ENCODE peak calls at places on chromosome 5, in six cellular contexts. F is ovary, R is IMR-90, M is suprapubic skin, U is transverse colon, W is endothelial cell of umbilical vein. H is an unnamed sample. For H3K27me3, the result is how much of the 10 kb centered on the place peaks cover.

GRCh38 chr5:168683247-168683926 is 104.2 kb upstream of the PANK3 start:
- DNase-seq in F (no peak), R (no peak), M (no peak), U (no peak), W (no peak), H (no peak)

GRCh38 chr5:14713476-14714384 is 49.2 kb downstream of the OTULIN start:
- DNase-seq in F (no peak), R (no peak), M (no peak), U (no peak), W (no peak), H (no peak)

GRCh38 chr5:133386662-133387061 is 225.7 kb downstream of the FSTL4 start:
- DNase-seq in F (no peak), R (no peak), M (no peak), U (no peak), W (no peak), H (no peak)

GRCh38 chr5:34703767-34704324 is 47.7 kb downstream of the RAI14 start:
- DNase-seq in F (no peak), R (no peak), M (no peak), U (no peak), W (no peak), H (no peak)

GRCh38 chr5:135251099-135251498 is 147.9 kb downstream of the MACROH2A1 start:
- DNase-seq in F (no peak), R (no peak), M (no peak), U (no peak), W (no peak), H (no peak)

GRCh38 chr5:179908528-179908927 is 831 bp upstream of the TBC1D9B start:
- DNase-seq in F (peak), R (no peak), M (no peak), U (no peak), W (no peak), H (no peak)

GRCh38 chr5:154583545-154584168 is 105.6 kb upstream of the HAND1 start:
- DNase-seq in F (no peak), R (no peak), M (no peak), U (no peak), W (no peak), H (no peak)

GRCh38 chr5:110335361-110336046 is 391.0 kb downstream of the TMEM232 start:
- DNase-seq in F (no peak), R (peak), M (no peak), U (no peak), W (no peak), H (no peak)

GRCh38 chr5:170478306-170478705 is 25.5 kb upstream of the KCNIP1 start:
- DNase-seq in F (no peak), R (no peak), M (no peak), U (no peak), W (no peak), H (no peak)

GRCh38 chr5:91361790-91362189 is 21.3 kb downstream of the ARRDC3 start:
- DNase-seq in F (no peak), R (no peak), M (no peak), U (no peak), W (no peak), H (no peak)

GRCh38 chr5:180704362-180704761 is 35.5 kb downstream of the OR2Y1 start:
- DNase-seq in F (no peak), R (peak), M (no peak), U (no peak), W (no peak), H (no peak)

DNA sequence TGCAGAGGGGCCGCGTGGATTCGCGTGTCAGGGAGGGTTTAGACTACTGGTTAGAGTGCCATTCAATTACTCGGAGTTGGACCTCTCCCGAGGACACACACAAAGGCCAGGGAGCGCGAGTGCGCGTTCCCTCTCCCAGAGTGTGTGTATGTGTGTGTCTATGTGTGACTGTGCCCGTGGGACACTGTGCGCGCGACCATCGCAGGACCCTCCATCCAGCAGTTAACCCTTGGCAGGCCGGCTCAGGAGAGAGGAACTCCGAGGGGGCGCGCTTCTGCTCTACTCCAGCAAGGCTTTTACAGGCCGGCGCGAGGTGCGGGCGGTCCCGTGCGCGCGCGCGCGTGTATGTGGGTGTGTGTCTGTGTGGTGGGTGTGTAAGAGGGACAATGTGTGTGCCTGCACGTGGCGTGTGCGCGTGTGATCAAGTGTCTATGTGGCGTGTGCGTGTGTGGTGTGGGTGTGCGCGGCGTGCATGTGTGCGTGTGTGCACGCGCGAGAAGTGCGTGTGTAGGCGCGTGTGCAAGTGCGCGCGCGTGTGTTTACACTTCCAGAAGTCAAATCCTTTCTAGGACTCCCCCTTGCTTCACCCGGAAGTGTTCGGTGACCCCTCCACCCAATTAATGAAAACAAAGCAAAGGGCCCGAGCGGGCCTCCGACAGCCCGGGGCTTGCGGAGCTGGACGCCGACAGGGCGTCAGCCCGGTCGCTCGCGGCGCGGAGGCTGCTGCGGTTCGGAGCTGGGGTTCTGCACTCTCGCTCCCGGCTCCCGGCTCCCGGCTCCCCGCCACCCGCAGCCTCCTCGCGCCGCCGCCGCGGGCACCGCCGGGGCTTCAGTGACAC is 75.3 kb upstream of the TBCA start:
- DNase-seq in F (peak), R (peak), M (no peak), U (no peak), W (peak), H (no peak)
- H3K27me3 ChIP-seq in F (under half), R (under half), M (under half), U (half or more), W (half or more), H (under half)

DNA sequence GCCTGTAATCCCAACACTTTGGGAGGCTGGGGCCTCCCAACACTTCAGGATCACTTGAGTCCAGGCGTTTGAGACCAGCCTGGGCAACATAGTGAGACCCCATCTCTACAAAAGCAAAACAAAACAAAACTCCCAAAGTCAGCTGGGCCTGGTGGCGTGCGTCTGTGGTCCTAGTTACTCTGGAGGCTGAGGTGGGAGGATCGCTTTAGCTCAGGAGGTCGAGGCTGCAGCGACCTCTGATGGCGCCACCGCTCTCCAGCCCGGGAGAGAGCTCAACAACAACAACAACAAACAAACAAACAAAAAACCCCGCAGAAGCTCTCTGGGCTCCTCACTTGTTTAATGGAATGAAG is 528 bp downstream of the ACOT12 start:
- DNase-seq in F (no peak), R (no peak), M (no peak), U (no peak), W (no peak), H (no peak)
- H3K4me3 ChIP-seq in F (peak), R (peak), M (peak), U (peak), W (peak), H (peak)

GRCh38 chr5:83473344-83474169 is 2.0 kb downstream of the VCAN start:
- DNase-seq in F (peak), R (peak), M (peak), U (peak), W (peak), H (peak)
- TF ChIP-seq POLR2A in F (no peak), R (no peak), M (no peak), U (peak), W (no peak), H (peak)

DNA sequence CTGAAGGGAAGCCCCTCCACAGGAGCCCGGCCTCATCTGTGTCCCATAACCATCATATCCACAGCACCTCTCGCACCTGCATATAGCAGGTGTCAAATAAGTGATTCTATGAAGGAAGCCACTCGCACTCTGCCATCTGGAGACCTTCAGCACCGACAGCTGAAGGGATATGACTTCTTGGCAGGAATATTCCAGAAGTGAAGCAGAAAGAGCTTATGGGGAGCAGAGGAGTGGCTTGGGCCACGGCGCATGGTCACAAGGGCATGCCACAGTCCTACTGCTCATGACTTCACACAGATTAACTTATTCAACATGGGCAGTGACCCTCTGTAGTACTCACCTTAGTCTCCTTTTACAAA is 80.9 kb downstream of the NSUN2 start:
- DNase-seq in F (no peak), R (no peak), M (no peak), U (no peak), W (no peak), H (no peak)
- H3K27me3 ChIP-seq in F (under half), R (under half), M (under half), U (under half), W (under half), H (under half)

DNA sequence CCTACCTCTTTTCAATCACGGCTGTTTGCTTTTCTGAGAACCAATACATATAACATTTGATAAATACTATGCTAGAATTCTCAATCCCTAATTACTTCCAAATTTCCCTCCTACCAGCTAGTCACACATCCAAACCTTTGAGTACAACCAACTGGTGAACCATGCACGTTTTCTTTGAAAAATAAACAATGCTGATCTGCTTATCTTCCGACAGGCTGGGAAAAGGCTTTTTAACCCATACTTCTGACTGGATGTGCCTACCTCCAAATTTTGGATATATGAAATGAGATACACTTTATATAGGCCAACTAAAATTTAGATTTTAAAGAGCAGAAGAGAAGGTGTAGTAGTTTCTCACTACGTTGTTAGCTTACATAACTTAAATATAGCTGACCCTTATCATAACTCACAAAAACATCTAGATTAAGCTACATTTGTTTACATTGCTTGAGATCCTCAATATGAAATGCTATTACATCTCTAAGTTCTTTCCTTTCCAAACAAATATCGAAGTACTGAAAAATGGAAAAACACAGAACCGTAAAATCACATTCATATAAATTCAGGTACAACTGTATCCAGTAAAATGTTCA is 2.1 kb downstream of the NR3C1 start:
- DNase-seq in F (no peak), R (peak), M (no peak), U (no peak), W (peak), H (no peak)
- H3K4me3 ChIP-seq in F (peak), R (peak), M (peak), U (peak), W (no peak), H (peak)

GRCh38 chr5:112165399-112165798 is 253.7 kb downstream of the EPB41L4A start:
- DNase-seq in F (no peak), R (no peak), M (no peak), U (no peak), W (no peak), H (no peak)

GRCh38 chr5:112165897-112166737 is 253.0 kb downstream of the EPB41L4A start:
- DNase-seq in F (no peak), R (no peak), M (no peak), U (no peak), W (no peak), H (no peak)

GRCh38 chr5:112161392-112161748 is 257.7 kb downstream of the EPB41L4A start:
- DNase-seq in F (no peak), R (no peak), M (no peak), U (no peak), W (no peak), H (no peak)

GRCh38 chr5:112160652-112161391 is 258.3 kb downstream of the EPB41L4A start:
- DNase-seq in F (peak), R (peak), M (peak), U (peak), W (peak), H (peak)

DNA sequence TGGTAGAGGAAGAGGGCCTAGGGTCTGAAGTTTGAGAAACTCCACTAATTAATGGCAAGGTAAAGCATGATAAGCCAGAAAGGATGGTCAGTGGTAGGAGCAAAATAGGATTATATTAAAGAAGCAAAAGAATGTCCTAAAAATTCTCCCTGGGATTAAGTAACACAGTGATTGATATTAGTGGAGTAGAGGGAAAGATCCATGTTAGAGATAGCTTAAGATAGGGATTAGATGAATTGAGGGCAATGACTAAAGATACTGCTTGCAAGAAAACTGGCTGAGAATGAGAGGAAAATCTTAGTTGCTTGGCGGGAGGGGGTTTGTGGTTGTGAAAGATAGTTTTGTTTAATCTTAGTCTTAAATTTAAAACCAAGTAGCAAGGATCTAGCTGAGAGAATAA is 255.6 kb downstream of the EPB41L4A start:
- DNase-seq in F (no peak), R (no peak), M (no peak), U (no peak), W (no peak), H (no peak)
- TF ChIP-seq POLR2A in F (no peak), R (no peak), M (no peak), U (no peak), W (no peak), H (no peak)

GRCh38 chr5:44842491-44843282 is 33.9 kb downstream of the MRPS30 start:
- DNase-seq in F (no peak), R (no peak), M (no peak), U (no peak), W (no peak), H (no peak)

GRCh38 chr5:44845777-44846176 is 37.0 kb downstream of the MRPS30 start:
- DNase-seq in F (no peak), R (no peak), M (no peak), U (no peak), W (no peak), H (no peak)

GRCh38 chr5:44844744-44845143 is 36.0 kb downstream of the MRPS30 start:
- DNase-seq in F (no peak), R (no peak), M (no peak), U (no peak), W (no peak), H (no peak)

GRCh38 chr5:44847453-44847852 is 38.7 kb downstream of the MRPS30 start:
- DNase-seq in F (no peak), R (no peak), M (no peak), U (no peak), W (no peak), H (no peak)
- H3K27me3 ChIP-seq in F (under half), R (under half), M (under half), U (under half), W (under half), H (under half)